ENCODE peak calls at places on chromosomes 4 and X, in eight cellular contexts. I is occipital lobe; A is left cardiac atrium; J is Jurkat, Clone E6-1; Q is endothelial cell; X is amniotic stem cell; L is fibroblast of the conjunctiva; B is retinal pigment epithelial cell. U is an unnamed sample.

GRCh38 chrX:8018916-8019315 is 91.7 kb upstream of the PNPLA4 start:
- DNase-seq in I (no peak), A (no peak), J (no peak), Q (no peak), X (no peak), L (no peak), B (no peak), U (no peak)

GRCh38 chr4:68348577-68348976 is 1.3 kb downstream of the YTHDC1 start:
- DNase-seq in I (no peak), A (no peak), J (no peak), Q (no peak), X (no peak), L (no peak), B (no peak), U (no peak)

GRCh38 chr4:83172371-83172770 is 57.8 kb upstream of the PLAC8 start:
- DNase-seq in I (no peak), A (no peak), J (no peak), Q (no peak), X (no peak), L (no peak), B (no peak), U (no peak)

GRCh38 chr4:106287353-106287969 is 28.5 kb downstream of the TBCK start:
- DNase-seq in I (no peak), A (no peak), J (no peak), Q (peak), X (peak), L (peak), B (peak), U (peak)

GRCh38 chr4:177667687-177668086 is 225.4 kb upstream of the AGA start:
- DNase-seq in I (no peak), A (no peak), J (no peak), Q (no peak), X (no peak), L (no peak), B (no peak), U (no peak)

GRCh38 chr4:156475322-156475721 is 496.3 kb downstream of the PDGFC start:
- DNase-seq in I (no peak), A (no peak), J (peak), Q (peak), X (no peak), L (peak), B (peak), U (no peak)

GRCh38 chr4:141871086-141871485 is 234.7 kb downstream of the IL15 start:
- DNase-seq in I (no peak), A (no peak), J (peak), Q (no peak), X (no peak), L (no peak), B (no peak), U (no peak)

GRCh38 chr4:37434469-37434868 is 189.9 kb downstream of the NWD2 start:
- DNase-seq in I (no peak), A (no peak), J (no peak), Q (no peak), X (no peak), L (no peak), B (no peak), U (no peak)

GRCh38 chr4:14169460-14169859 is 541.9 kb upstream of the BOD1L1 start:
- DNase-seq in I (no peak), A (no peak), J (no peak), Q (no peak), X (no peak), L (no peak), B (peak), U (no peak)

GRCh38 chr4:8077181-8078108 is 81.2 kb downstream of the ABLIM2 start:
- DNase-seq in I (no peak), A (no peak), J (no peak), Q (no peak), X (no peak), L (no peak), B (no peak), U (no peak)

GRCh38 chrX:74421181-74422028 is at the start of gene SLC16A2:
- DNase-seq in I (peak), A (peak), J (peak), Q (peak), X (peak), L (peak), B (peak), U (peak)

GRCh38 chr4:42655248-42655647 is 1.7 kb downstream of the ATP8A1 start:
- DNase-seq in I (no peak), A (no peak), J (no peak), Q (no peak), X (no peak), L (no peak), B (no peak), U (no peak)

GRCh38 chr4:151801547-151802516 is 41.0 kb upstream of the GATB start:
- DNase-seq in I (no peak), A (no peak), J (peak), Q (peak), X (no peak), L (peak), B (no peak), U (no peak)

GRCh38 chrX:129540068-129540653 is at the start of gene OCRL:
- DNase-seq in I (peak), A (peak), J (peak), Q (peak), X (peak), L (peak), B (no peak), U (no peak)

GRCh38 chr4:74793757-74794340 is 474 bp downstream of the BTC start:
- DNase-seq in I (no peak), A (peak), J (no peak), Q (peak), X (no peak), L (peak), B (peak), U (no peak)

GRCh38 chrX:8731579-8732395 is at the start of gene ANOS1:
- DNase-seq in I (peak), A (peak), J (no peak), Q (peak), X (no peak), L (no peak), B (no peak), U (no peak)

GRCh38 chrX:76920621-76921020 is 493.1 kb downstream of the MAGEE1 start:
- DNase-seq in I (no peak), A (no peak), J (no peak), Q (no peak), X (no peak), L (no peak), B (no peak), U (no peak)

GRCh38 chrX:68794486-68794885 is 34.3 kb upstream of the EFNB1 start:
- DNase-seq in I (no peak), A (no peak), J (no peak), Q (no peak), X (no peak), L (no peak), B (no peak), U (no peak)

GRCh38 chrX:56564182-56564885 is 907 bp downstream of the UBQLN2 start:
- DNase-seq in I (peak), A (peak), J (no peak), Q (no peak), X (no peak), L (peak), B (peak), U (no peak)

GRCh38 chrX:46039526-46039925 is 505.7 kb downstream of the ZNF674 start:
- DNase-seq in I (no peak), A (no peak), J (peak), Q (no peak), X (no peak), L (no peak), B (no peak), U (no peak)

GRCh38 chr4:90234916-90235547 is 107.8 kb downstream of the CCSER1 start:
- DNase-seq in I (no peak), A (peak), J (no peak), Q (no peak), X (no peak), L (no peak), B (no peak), U (no peak)

GRCh38 chr4:3486556-3487270 is 23.6 kb downstream of the DOK7 start:
- DNase-seq in I (no peak), A (no peak), J (no peak), Q (no peak), X (no peak), L (no peak), B (no peak), U (no peak)

GRCh38 chr4:182265881-182266280 is 22.7 kb downstream of the TENM3 start:
- DNase-seq in I (no peak), A (no peak), J (no peak), Q (no peak), X (no peak), L (no peak), B (no peak), U (no peak)

GRCh38 chr4:163592207-163592606 is 97.7 kb downstream of the TMA16 start:
- DNase-seq in I (no peak), A (no peak), J (no peak), Q (no peak), X (no peak), L (no peak), B (no peak), U (no peak)

GRCh38 chrX:13502590-13502989 is 66.8 kb upstream of the EGFL6 start:
- DNase-seq in I (no peak), A (no peak), J (no peak), Q (no peak), X (no peak), L (no peak), B (no peak), U (no peak)

GRCh38 chrX:110992611-110993010 is 103.4 kb upstream of the PAK3 start:
- DNase-seq in I (no peak), A (no peak), J (peak), Q (peak), X (peak), L (no peak), B (no peak), U (no peak)

GRCh38 chr4:102439835-102440234 is 61.3 kb upstream of the NFKB1 start:
- DNase-seq in I (no peak), A (no peak), J (no peak), Q (no peak), X (peak), L (peak), B (no peak), U (peak)

GRCh38 chrX:23373129-23373804 is 38.6 kb downstream of the PTCHD1 start:
- DNase-seq in I (no peak), A (no peak), J (no peak), Q (no peak), X (no peak), L (peak), B (peak), U (no peak)

GRCh38 chr4:10656420-10656819 is 28.1 kb downstream of the CLNK start:
- DNase-seq in I (no peak), A (no peak), J (no peak), Q (no peak), X (no peak), L (no peak), B (no peak), U (no peak)

GRCh38 chr4:65670331-65671031 is at the start of gene EPHA5:
- DNase-seq in I (peak), A (peak), J (peak), Q (peak), X (peak), L (peak), B (peak), U (no peak)

GRCh38 chrX:30910124-30910860 is 21.2 kb upstream of the TAB3 start:
- DNase-seq in I (no peak), A (no peak), J (no peak), Q (no peak), X (no peak), L (no peak), B (no peak), U (no peak)